ENCODE peak calls at places on chromosomes 11 and 22, in eight cellular contexts. One of them, this sample, is unnamed.

GRCh38 chr11:132028380-132029240 is 658.2 kb downstream of the NTM start:
- DNase-seq in HCT116: no peak
- DNase-seq in K562: peak
- DNase-seq in GM23338: peak
- DNase-seq in stomach: peak
- DNase-seq in GM12891: peak
- DNase-seq in transverse colon: peak
- DNase-seq in Panc1: peak
- DNase-seq in this sample: no peak

GRCh38 chr11:19938051-19938856 is 222.0 kb downstream of the DBX1 start:
- DNase-seq in HCT116: peak
- DNase-seq in Panc1: no peak
- DNase-seq in K562: peak
- DNase-seq in GM23338: peak
- DNase-seq in GM12891: peak
- DNase-seq in stomach: peak
- DNase-seq in transverse colon: peak
- DNase-seq in this sample: peak

GRCh38 chr11:125394306-125394705 is 101.8 kb downstream of the FEZ1 start:
- DNase-seq in GM12891: no peak
- DNase-seq in HCT116: no peak
- DNase-seq in GM23338: no peak
- DNase-seq in transverse colon: no peak
- DNase-seq in Panc1: no peak
- DNase-seq in stomach: no peak
- DNase-seq in K562: no peak
- DNase-seq in this sample: no peak

GRCh38 chr11:132123449-132123848 is 753.0 kb downstream of the NTM start:
- DNase-seq in K562: no peak
- DNase-seq in transverse colon: no peak
- DNase-seq in stomach: no peak
- DNase-seq in HCT116: no peak
- DNase-seq in GM12891: no peak
- DNase-seq in Panc1: no peak
- DNase-seq in GM23338: peak
- DNase-seq in this sample: no peak

GRCh38 chr22:27603111-27603822 is 198.3 kb downstream of the MN1 start:
- DNase-seq in stomach: no peak
- DNase-seq in K562: no peak
- DNase-seq in GM23338: no peak
- DNase-seq in Panc1: no peak
- DNase-seq in transverse colon: no peak
- DNase-seq in GM12891: no peak
- DNase-seq in HCT116: no peak
- DNase-seq in this sample: no peak

GRCh38 chr11:65182258-65183170 is 786 bp downstream of the CAPN1 start:
- DNase-seq in GM12891: peak
- DNase-seq in transverse colon: peak
- DNase-seq in GM23338: peak
- DNase-seq in HCT116: peak
- DNase-seq in stomach: peak
- DNase-seq in K562: peak
- DNase-seq in Panc1: no peak
- DNase-seq in this sample: no peak

GRCh38 chr11:71203681-71204080 is 48.7 kb downstream of the SHANK2 start:
- DNase-seq in K562: no peak
- DNase-seq in GM12891: no peak
- DNase-seq in transverse colon: no peak
- DNase-seq in HCT116: no peak
- DNase-seq in GM23338: no peak
- DNase-seq in stomach: no peak
- DNase-seq in Panc1: no peak
- DNase-seq in this sample: no peak

GRCh38 chr22:36797988-36798670 is 18.7 kb downstream of the PVALB start:
- DNase-seq in GM12891: no peak
- DNase-seq in GM23338: peak
- DNase-seq in transverse colon: no peak
- DNase-seq in Panc1: no peak
- DNase-seq in HCT116: no peak
- DNase-seq in K562: no peak
- DNase-seq in stomach: no peak
- DNase-seq in this sample: no peak

GRCh38 chr11:86515297-86516094 is 140.8 kb downstream of the CCDC81 start:
- DNase-seq in HCT116: no peak
- DNase-seq in K562: no peak
- DNase-seq in Panc1: peak
- DNase-seq in GM12891: no peak
- DNase-seq in stomach: no peak
- DNase-seq in transverse colon: no peak
- DNase-seq in GM23338: no peak
- DNase-seq in this sample: no peak

GRCh38 chr22:36701941-36702640 is 1.5 kb downstream of the CACNG2 start:
- DNase-seq in GM23338: no peak
- DNase-seq in stomach: no peak
- DNase-seq in K562: no peak
- DNase-seq in HCT116: no peak
- DNase-seq in transverse colon: no peak
- DNase-seq in GM12891: no peak
- DNase-seq in Panc1: no peak
- DNase-seq in this sample: no peak

GRCh38 chr22:22884010-22884887 is 3.4 kb upstream of the IGLL5 start:
- DNase-seq in GM23338: peak
- DNase-seq in Panc1: no peak
- DNase-seq in transverse colon: peak
- DNase-seq in stomach: peak
- DNase-seq in K562: peak
- DNase-seq in GM12891: peak
- DNase-seq in HCT116: peak
- DNase-seq in this sample: peak

GRCh38 chr11:111851636-111852035 is 19.7 kb downstream of the ALG9 start:
- DNase-seq in GM23338: peak
- DNase-seq in K562: no peak
- DNase-seq in GM12891: no peak
- DNase-seq in Panc1: no peak
- DNase-seq in HCT116: no peak
- DNase-seq in stomach: no peak
- DNase-seq in transverse colon: no peak
- DNase-seq in this sample: no peak

GRCh38 chr11:68523743-68524142 is 63.2 kb downstream of the PPP6R3 start:
- DNase-seq in stomach: no peak
- DNase-seq in GM12891: no peak
- DNase-seq in transverse colon: no peak
- DNase-seq in HCT116: no peak
- DNase-seq in Panc1: no peak
- DNase-seq in GM23338: no peak
- DNase-seq in K562: no peak
- DNase-seq in this sample: no peak

GRCh38 chr11:128508785-128509518 is 78.4 kb downstream of the ETS1 start:
- DNase-seq in K562: no peak
- DNase-seq in stomach: no peak
- DNase-seq in GM23338: no peak
- DNase-seq in Panc1: no peak
- DNase-seq in HCT116: no peak
- DNase-seq in GM12891: no peak
- DNase-seq in transverse colon: no peak
- DNase-seq in this sample: no peak

GRCh38 chr11:65858354-65859133 is 564 bp upstream of the CFL1 start:
- DNase-seq in transverse colon: no peak
- DNase-seq in GM12891: no peak
- DNase-seq in GM23338: no peak
- DNase-seq in K562: no peak
- DNase-seq in HCT116: no peak
- DNase-seq in stomach: no peak
- DNase-seq in Panc1: peak
- DNase-seq in this sample: no peak

GRCh38 chr22:48218889-48219420 is 1456.5 kb downstream of the TBC1D22A start:
- DNase-seq in HCT116: no peak
- DNase-seq in Panc1: no peak
- DNase-seq in transverse colon: no peak
- DNase-seq in GM12891: no peak
- DNase-seq in stomach: no peak
- DNase-seq in GM23338: peak
- DNase-seq in K562: no peak
- DNase-seq in this sample: no peak

GRCh38 chr11:6742260-6742659 is 29.5 kb downstream of the OR2AG2 start:
- DNase-seq in GM12891: no peak
- DNase-seq in transverse colon: no peak
- DNase-seq in HCT116: no peak
- DNase-seq in GM23338: no peak
- DNase-seq in stomach: no peak
- DNase-seq in K562: no peak
- DNase-seq in Panc1: no peak
- DNase-seq in this sample: no peak

GRCh38 chr11:113271551-113272245 is 42.7 kb upstream of the TTC12 start:
- DNase-seq in transverse colon: no peak
- DNase-seq in Panc1: no peak
- DNase-seq in GM23338: no peak
- DNase-seq in K562: no peak
- DNase-seq in GM12891: no peak
- DNase-seq in HCT116: no peak
- DNase-seq in stomach: no peak
- DNase-seq in this sample: no peak

GRCh38 chr11:118202599-118203422 is 22.0 kb downstream of the JAML start:
- DNase-seq in stomach: peak
- DNase-seq in GM23338: no peak
- DNase-seq in Panc1: no peak
- DNase-seq in GM12891: no peak
- DNase-seq in HCT116: no peak
- DNase-seq in transverse colon: peak
- DNase-seq in K562: no peak
- DNase-seq in this sample: no peak

GRCh38 chr11:1435820-1436467 is 46.2 kb downstream of the BRSK2 start:
- DNase-seq in GM23338: peak
- DNase-seq in stomach: no peak
- DNase-seq in K562: peak
- DNase-seq in transverse colon: no peak
- DNase-seq in GM12891: peak
- DNase-seq in HCT116: no peak
- DNase-seq in Panc1: no peak
- DNase-seq in this sample: no peak

GRCh38 chr22:21917206-21917958 is 35.3 kb downstream of the PPM1F start:
- DNase-seq in HCT116: no peak
- DNase-seq in Panc1: no peak
- DNase-seq in transverse colon: no peak
- DNase-seq in stomach: peak
- DNase-seq in K562: no peak
- DNase-seq in GM12891: no peak
- DNase-seq in GM23338: peak
- DNase-seq in this sample: no peak

GRCh38 chr11:83069441-83070043 is 2.2 kb downstream of the RAB30 start:
- DNase-seq in transverse colon: no peak
- DNase-seq in GM23338: no peak
- DNase-seq in Panc1: no peak
- DNase-seq in GM12891: no peak
- DNase-seq in HCT116: no peak
- DNase-seq in stomach: no peak
- DNase-seq in K562: no peak
- DNase-seq in this sample: no peak

GRCh38 chr11:16610213-16610737 is 128.2 kb upstream of the C11orf58 start:
- DNase-seq in stomach: no peak
- DNase-seq in GM12891: no peak
- DNase-seq in GM23338: peak
- DNase-seq in K562: no peak
- DNase-seq in HCT116: no peak
- DNase-seq in transverse colon: no peak
- DNase-seq in Panc1: no peak
- DNase-seq in this sample: no peak

GRCh38 chr22:20792221-20792965 is 18.5 kb downstream of the SERPIND1 start:
- DNase-seq in HCT116: no peak
- DNase-seq in stomach: no peak
- DNase-seq in K562: no peak
- DNase-seq in Panc1: no peak
- DNase-seq in GM23338: no peak
- DNase-seq in transverse colon: no peak
- DNase-seq in GM12891: no peak
- DNase-seq in this sample: no peak

GRCh38 chr22:23401111-23401909 is 178.8 kb downstream of the IGLL1 start:
- DNase-seq in K562: peak
- DNase-seq in stomach: no peak
- DNase-seq in GM23338: no peak
- DNase-seq in transverse colon: no peak
- DNase-seq in HCT116: no peak
- DNase-seq in Panc1: no peak
- DNase-seq in GM12891: no peak
- DNase-seq in this sample: no peak

DNA sequence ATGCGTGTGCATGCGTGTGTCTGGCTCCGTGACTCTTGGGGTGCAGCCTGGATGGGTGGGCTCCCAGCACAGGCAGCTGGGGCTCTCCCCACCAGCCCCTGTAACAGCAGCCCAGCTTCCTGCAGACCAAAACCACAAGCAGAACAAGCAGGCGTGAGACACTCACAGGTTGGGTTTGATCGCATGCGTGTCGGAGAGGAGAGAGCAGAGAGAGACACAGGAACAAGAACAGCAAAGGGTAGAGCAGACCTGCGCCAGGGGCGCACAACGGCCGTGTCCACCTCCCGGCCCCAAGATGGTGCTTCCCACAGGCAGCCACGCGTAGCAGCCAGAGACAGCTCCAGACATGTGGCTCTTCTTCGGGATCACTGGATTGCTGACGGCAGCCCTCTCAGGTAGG is at the start of gene CD6:
- DNase-seq in K562: no peak
- DNase-seq in stomach: no peak
- DNase-seq in Panc1: no peak
- DNase-seq in transverse colon: peak
- DNase-seq in GM23338: no peak
- DNase-seq in GM12891: no peak
- DNase-seq in HCT116: no peak
- DNase-seq in this sample: no peak
- TF ChIP-seq POLR2AphosphoS5 in K562: no peak
- TF ChIP-seq POLR2AphosphoS5 in stomach: no peak
- TF ChIP-seq POLR2AphosphoS5 in Panc1: no peak
- TF ChIP-seq POLR2AphosphoS5 in transverse colon: no peak
- TF ChIP-seq POLR2AphosphoS5 in GM23338: no peak
- TF ChIP-seq POLR2AphosphoS5 in GM12891: no peak
- TF ChIP-seq POLR2AphosphoS5 in HCT116: no peak
- TF ChIP-seq POLR2AphosphoS5 in this sample: no peak

GRCh38 chr11:130103296-130103814 is 33.7 kb downstream of the APLP2 start:
- DNase-seq in transverse colon: no peak
- DNase-seq in K562: peak
- DNase-seq in GM12891: no peak
- DNase-seq in stomach: no peak
- DNase-seq in GM23338: no peak
- DNase-seq in HCT116: no peak
- DNase-seq in Panc1: no peak
- DNase-seq in this sample: no peak
- TF ChIP-seq POLR2AphosphoS5 in transverse colon: no peak
- TF ChIP-seq POLR2AphosphoS5 in K562: no peak
- TF ChIP-seq POLR2AphosphoS5 in GM12891: no peak
- TF ChIP-seq POLR2AphosphoS5 in stomach: no peak
- TF ChIP-seq POLR2AphosphoS5 in GM23338: no peak
- TF ChIP-seq POLR2AphosphoS5 in HCT116: no peak
- TF ChIP-seq POLR2AphosphoS5 in Panc1: no peak
- TF ChIP-seq POLR2AphosphoS5 in this sample: no peak

GRCh38 chr11:62786318-62787004 is 741 bp upstream of the TMEM179B start:
- DNase-seq in GM12891: peak
- DNase-seq in K562: peak
- DNase-seq in HCT116: peak
- DNase-seq in GM23338: peak
- DNase-seq in stomach: peak
- DNase-seq in transverse colon: peak
- DNase-seq in Panc1: no peak
- DNase-seq in this sample: peak
- TF ChIP-seq POLR2AphosphoS5 in GM12891: no peak
- TF ChIP-seq POLR2AphosphoS5 in K562: no peak
- TF ChIP-seq POLR2AphosphoS5 in HCT116: no peak
- TF ChIP-seq POLR2AphosphoS5 in GM23338: no peak
- TF ChIP-seq POLR2AphosphoS5 in stomach: peak
- TF ChIP-seq POLR2AphosphoS5 in transverse colon: peak
- TF ChIP-seq POLR2AphosphoS5 in Panc1: no peak
- TF ChIP-seq POLR2AphosphoS5 in this sample: no peak

GRCh38 chr22:17562906-17563870 is at the start of gene SLC25A18:
- DNase-seq in stomach: no peak
- DNase-seq in HCT116: no peak
- DNase-seq in GM23338: peak
- DNase-seq in K562: peak
- DNase-seq in GM12891: no peak
- DNase-seq in transverse colon: peak
- DNase-seq in Panc1: no peak
- DNase-seq in this sample: no peak
- TF ChIP-seq POLR2AphosphoS5 in stomach: peak
- TF ChIP-seq POLR2AphosphoS5 in HCT116: no peak
- TF ChIP-seq POLR2AphosphoS5 in GM23338: peak
- TF ChIP-seq POLR2AphosphoS5 in K562: no peak
- TF ChIP-seq POLR2AphosphoS5 in GM12891: no peak
- TF ChIP-seq POLR2AphosphoS5 in transverse colon: peak
- TF ChIP-seq POLR2AphosphoS5 in Panc1: no peak
- TF ChIP-seq POLR2AphosphoS5 in this sample: no peak